ENCODE peak calls at places on chromosomes 2 and 18, in seven cellular contexts. R, E, O, V, B, T and L are unnamed samples.

GRCh38 chr2:158487419-158487818 is 30.7 kb downstream of the PKP4 start:
- DNase-seq in B (no peak), V (no peak), E (no peak), T (no peak), O (no peak), R (peak), L (no peak)

GRCh38 chr18:63979409-63979908 is 9.6 kb downstream of the SERPINB8 start:
- DNase-seq in R (peak), B (peak), E (peak), V (peak), O (peak), T (peak), L (peak)

GRCh38 chr2:150293771-150294170 is 193.7 kb downstream of the RND3 start:
- DNase-seq in E (no peak), T (no peak), V (no peak), O (no peak), R (no peak), B (no peak), L (no peak)

GRCh38 chr2:241443486-241444223 is 64.7 kb downstream of the STK25 start:
- DNase-seq in B (peak), O (peak), T (peak), V (peak), E (no peak), R (no peak), L (no peak)

GRCh38 chr2:56801770-56802169 is 618.0 kb downstream of the CCDC85A start:
- DNase-seq in R (no peak), B (no peak), T (no peak), O (no peak), E (no peak), V (no peak), L (no peak)

GRCh38 chr2:108128226-108128786 is 111.5 kb upstream of the SULT1C3 start:
- DNase-seq in V (no peak), T (no peak), R (no peak), E (peak), O (no peak), B (no peak), L (no peak)

GRCh38 chr18:71250191-71250590 is 961.3 kb downstream of the SOCS6 start:
- DNase-seq in O (no peak), V (no peak), B (no peak), E (no peak), T (no peak), R (no peak), L (no peak)

GRCh38 chr2:23523651-23524260 is 138.8 kb downstream of the KLHL29 start:
- DNase-seq in T (no peak), R (no peak), O (no peak), B (no peak), V (peak), E (no peak), L (no peak)

GRCh38 chr2:213251618-213252017 is 32.6 kb upstream of the SPAG16 start:
- DNase-seq in R (peak), T (no peak), O (no peak), E (peak), V (no peak), B (no peak), L (peak)

GRCh38 chr2:240615830-240616547 is 9.3 kb upstream of the GPR35 start:
- DNase-seq in B (peak), T (no peak), O (no peak), R (no peak), V (no peak), E (no peak), L (no peak)

GRCh38 chr2:174331731-174332606 is 2.8 kb upstream of the SP9 start:
- DNase-seq in V (no peak), R (no peak), B (no peak), O (no peak), T (no peak), E (peak), L (no peak)

GRCh38 chr2:24432121-24432520 is 58.9 kb upstream of the NCOA1 start:
- DNase-seq in R (no peak), B (no peak), T (no peak), E (no peak), O (no peak), V (no peak), L (no peak)

GRCh38 chr2:234495076-234495800 is 1.6 kb downstream of the ARL4C start:
- DNase-seq in R (no peak), E (no peak), V (peak), O (peak), T (peak), B (peak), L (peak)

GRCh38 chr2:196242131-196242620 is 70.8 kb upstream of the STK17B start:
- DNase-seq in R (no peak), V (no peak), T (no peak), B (no peak), O (peak), E (no peak), L (no peak)

GRCh38 chr2:217928324-217929293 is 74.2 kb downstream of the TNS1 start:
- DNase-seq in B (no peak), V (no peak), R (no peak), O (no peak), E (no peak), T (no peak), L (no peak)

GRCh38 chr2:121611730-121612705 is 37.2 kb downstream of the CLASP1 start:
- DNase-seq in O (no peak), E (no peak), V (no peak), T (no peak), B (no peak), R (no peak), L (no peak)

GRCh38 chr2:54945401-54946219 is 104.6 kb downstream of the RTN4 start:
- DNase-seq in E (no peak), O (peak), B (no peak), R (no peak), T (no peak), V (peak), L (no peak)

GRCh38 chr2:152050915-152051314 is 47.9 kb downstream of the CACNB4 start:
- DNase-seq in V (no peak), B (no peak), O (no peak), T (no peak), R (no peak), E (no peak), L (no peak)

GRCh38 chr2:238045575-238045974 is 15.2 kb upstream of the SCLY start:
- DNase-seq in R (no peak), V (no peak), T (no peak), B (no peak), E (no peak), O (no peak), L (no peak)

GRCh38 chr2:12709207-12709522 is 7.6 kb upstream of the TRIB2 start:
- DNase-seq in T (no peak), E (no peak), V (no peak), B (peak), R (no peak), O (peak), L (no peak)

GRCh38 chr18:76771132-76771824 is 51.1 kb upstream of the ZNF236 start:
- DNase-seq in V (no peak), R (no peak), B (no peak), O (no peak), T (no peak), E (no peak), L (no peak)

GRCh38 chr18:49878015-49878414 is 64.7 kb upstream of the ACAA2 start:
- DNase-seq in R (no peak), O (no peak), T (no peak), E (no peak), B (no peak), V (no peak), L (no peak)

GRCh38 chr2:173763641-173764040 is 201.5 kb downstream of the SP3 start:
- DNase-seq in B (no peak), T (no peak), V (no peak), R (no peak), O (no peak), E (no peak), L (no peak)

GRCh38 chr2:226652983-226653765 is 146.4 kb downstream of the IRS1 start:
- DNase-seq in E (no peak), B (no peak), T (no peak), V (no peak), O (no peak), R (no peak), L (no peak)

GRCh38 chr18:2914185-2914584 is 67.4 kb downstream of the EMILIN2 start:
- DNase-seq in O (no peak), T (no peak), B (no peak), V (peak), E (no peak), R (no peak), L (no peak)

GRCh38 chr2:30336978-30337841 is 105.9 kb downstream of the LBH start:
- DNase-seq in O (peak), V (no peak), B (peak), E (no peak), R (no peak), T (peak), L (no peak)

GRCh38 chr2:20629181-20629580 is 21.7 kb downstream of the HS1BP3 start:
- DNase-seq in E (no peak), V (no peak), R (no peak), O (no peak), B (peak), T (no peak), L (no peak)

GRCh38 chr18:741931-742512 is 29.6 kb upstream of the ENOSF1 start:
- DNase-seq in O (no peak), B (no peak), R (no peak), V (no peak), E (peak), T (no peak), L (peak)

GRCh38 chr18:55586841-55587240 is 1.2 kb downstream of the TCF4 start:
- DNase-seq in T (no peak), R (no peak), B (no peak), V (no peak), O (no peak), E (no peak), L (no peak)

GRCh38 chr2:17620280-17620679 is 79.8 kb downstream of the VSNL1 start:
- DNase-seq in E (no peak), R (no peak), B (no peak), V (no peak), O (no peak), T (no peak), L (peak)

GRCh38 chr18:70998490-70998889 is 709.6 kb downstream of the SOCS6 start:
- DNase-seq in T (no peak), O (no peak), R (no peak), E (peak), V (no peak), B (no peak), L (peak)